ENCODE peak calls at places on chromosomes 2 and 18, in seven cellular contexts. Y, J, D, U, C, B and F are unnamed samples.

GRCh38 chr2:32485399-32485798 is 128.6 kb downstream of the BIRC6 start:
- DNase-seq in Y (peak), J (no peak), D (no peak), U (no peak), C (no peak), B (no peak), F (no peak)

GRCh38 chr2:215793747-215794595 is 219.4 kb downstream of the MREG start:
- DNase-seq in Y (peak), J (peak), D (no peak), U (peak), C (no peak), B (no peak), F (no peak)

GRCh38 chr2:10894264-10894935 is 17.3 kb upstream of the KCNF1 start:
- DNase-seq in Y (no peak), J (no peak), D (peak), U (no peak), C (no peak), B (no peak), F (no peak)

GRCh38 chr2:29223851-29224692 is 108.9 kb downstream of the CLIP4 start:
- DNase-seq in Y (peak), J (no peak), D (no peak), U (peak), C (no peak), B (no peak), F (no peak)

GRCh38 chr2:69917854-69918253 is 2.9 kb downstream of the MXD1 start:
- DNase-seq in Y (peak), J (no peak), D (no peak), U (peak), C (no peak), B (no peak), F (no peak)

GRCh38 chr2:79717364-79718007 is 204.6 kb downstream of the CTNNA2 start:
- DNase-seq in Y (peak), J (peak), D (peak), U (peak), C (no peak), B (no peak), F (peak)

GRCh38 chr2:148720501-148720998 is 76.0 kb downstream of the EPC2 start:
- DNase-seq in Y (peak), J (no peak), D (no peak), U (no peak), C (no peak), B (no peak), F (no peak)

GRCh38 chr2:3117650-3118216 is 259.9 kb downstream of the EIPR1 start:
- DNase-seq in Y (no peak), J (no peak), D (no peak), U (no peak), C (no peak), B (peak), F (no peak)

GRCh38 chr2:236570081-236570979 is 705 bp downstream of the ACKR3 start:
- DNase-seq in Y (no peak), J (no peak), D (peak), U (peak), C (no peak), B (no peak), F (no peak)

GRCh38 chr2:136238214-136238551 is 120.2 kb upstream of the CXCR4 start:
- DNase-seq in Y (no peak), J (no peak), D (no peak), U (no peak), C (no peak), B (no peak), F (no peak)

GRCh38 chr2:65640793-65641103 is 208.3 kb upstream of the SPRED2 start:
- DNase-seq in Y (no peak), J (no peak), D (no peak), U (no peak), C (no peak), B (no peak), F (no peak)

GRCh38 chr2:84735383-84735782 is 145.5 kb downstream of the TRABD2A start:
- DNase-seq in Y (peak), J (no peak), D (no peak), U (no peak), C (no peak), B (no peak), F (no peak)

GRCh38 chr2:120678251-120678650 is 57.4 kb upstream of the GLI2 start:
- DNase-seq in Y (peak), J (peak), D (no peak), U (no peak), C (no peak), B (no peak), F (no peak)

DNA sequence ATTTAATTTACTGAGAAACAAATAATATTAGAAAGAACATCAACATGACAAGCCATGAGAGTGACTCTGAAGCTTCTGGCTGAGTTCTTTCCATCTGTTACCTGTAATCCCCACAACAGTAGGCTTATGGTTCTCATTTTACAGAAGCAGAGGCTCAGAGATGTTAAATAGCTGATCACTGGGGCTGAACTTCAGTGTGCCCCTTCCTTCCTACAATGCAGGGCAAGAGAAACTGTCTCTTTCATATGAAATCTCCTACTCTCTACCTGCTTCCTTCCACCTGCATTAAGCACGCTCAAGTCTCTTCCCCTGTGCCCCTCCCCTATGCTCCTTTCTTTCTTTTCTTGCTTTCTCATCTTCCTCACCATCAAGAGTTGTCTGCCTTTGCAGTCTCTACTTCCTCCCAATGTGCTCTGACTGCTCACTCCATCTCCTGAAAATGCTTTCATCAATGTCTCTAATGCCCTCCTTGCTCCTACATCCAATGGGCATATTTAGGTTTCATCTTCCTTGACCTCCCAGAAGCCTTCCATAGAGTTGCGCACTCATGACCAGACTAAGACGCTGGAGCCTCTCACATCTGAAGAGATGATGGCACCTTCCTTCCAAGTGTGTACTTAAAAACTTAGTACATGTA is 23.7 kb downstream of the APOB start:
- DNase-seq in Y (no peak), J (no peak), D (no peak), U (no peak), C (no peak), B (no peak), F (no peak)
- H2AK5ac ChIP-seq in Y (no peak), J (no peak), D (no peak), U (no peak), C (no peak), B (no peak), F (no peak)

DNA sequence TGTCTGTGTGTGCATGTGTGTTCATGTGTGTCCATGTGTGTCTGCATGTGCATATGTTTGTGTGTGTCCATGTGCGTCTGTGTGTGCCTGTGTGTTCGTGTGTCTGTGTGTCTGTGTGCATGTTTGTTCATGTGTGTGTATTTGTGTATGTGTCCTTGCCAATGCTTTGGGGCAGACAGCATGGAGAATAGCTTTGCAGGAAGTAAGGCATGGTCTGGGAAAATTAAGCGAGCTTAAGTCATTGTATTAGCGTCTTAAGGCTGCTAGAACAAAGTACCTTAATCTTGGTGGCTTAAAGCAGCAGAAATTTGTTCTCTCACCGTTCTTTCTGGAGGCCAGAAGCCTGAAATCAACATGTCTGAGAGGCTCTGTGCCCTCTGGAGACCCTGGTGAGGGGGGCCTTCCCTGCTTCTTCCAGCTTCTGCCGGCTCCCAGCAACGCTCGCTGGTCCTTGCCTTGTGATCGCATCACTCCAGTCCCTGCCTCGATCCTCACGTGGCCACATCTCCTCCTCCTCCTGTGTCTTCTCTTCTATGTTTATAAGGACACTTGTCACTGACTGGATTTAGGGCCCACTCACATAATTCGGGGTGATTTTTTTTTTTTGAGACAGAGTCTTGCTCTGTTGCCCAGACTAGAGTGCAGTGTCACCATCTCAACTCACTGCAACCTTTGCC is 3.8 kb downstream of the NEU2 start:
- DNase-seq in Y (no peak), J (no peak), D (no peak), U (no peak), C (no peak), B (no peak), F (no peak)
- H2AK5ac ChIP-seq in Y (no peak), J (no peak), D (no peak), U (no peak), C (no peak), B (peak), F (no peak)

GRCh38 chr2:19072161-19072560 is 286.3 kb downstream of the OSR1 start:
- DNase-seq in Y (no peak), J (no peak), D (no peak), U (no peak), C (no peak), B (no peak), F (no peak)

GRCh38 chr2:19068206-19068605 is 290.2 kb downstream of the OSR1 start:
- DNase-seq in Y (no peak), J (no peak), D (no peak), U (no peak), C (no peak), B (no peak), F (no peak)

GRCh38 chr2:19073522-19073921 is 284.9 kb downstream of the OSR1 start:
- DNase-seq in Y (peak), J (peak), D (peak), U (peak), C (no peak), B (peak), F (peak)

GRCh38 chr2:19070866-19071265 is 287.6 kb downstream of the OSR1 start:
- DNase-seq in Y (peak), J (no peak), D (no peak), U (no peak), C (no peak), B (no peak), F (no peak)
- H2AK5ac ChIP-seq in Y (no peak), J (no peak), D (no peak), U (no peak), C (no peak), B (no peak), F (no peak)

GRCh38 chr2:52342458-52342857 is 1310.5 kb upstream of the NRXN1 start:
- DNase-seq in Y (peak), J (no peak), D (no peak), U (peak), C (no peak), B (no peak), F (no peak)
- H2AK5ac ChIP-seq in Y (no peak), J (no peak), D (no peak), U (no peak), C (no peak), B (no peak), F (no peak)

DNA sequence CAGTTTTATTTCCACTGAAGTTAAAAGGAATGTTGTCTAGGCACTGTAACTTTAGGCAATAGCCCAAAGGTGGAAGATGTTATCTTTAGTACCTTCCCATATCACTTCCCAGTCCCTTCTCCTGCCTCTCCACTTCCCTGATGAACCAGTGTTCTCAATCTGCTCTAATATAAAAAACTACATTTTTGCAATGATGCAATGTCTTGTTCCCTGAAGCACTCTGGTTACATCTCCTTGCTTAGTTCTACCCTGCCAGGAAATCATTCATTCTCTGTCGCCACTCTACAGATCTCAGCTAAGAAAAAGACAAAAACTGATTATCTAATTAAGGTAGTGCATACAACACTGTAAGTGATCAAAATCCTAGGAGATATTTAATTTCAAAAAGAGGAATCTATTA is 71.3 kb downstream of the BAZ2B start:
- DNase-seq in Y (peak), J (peak), D (peak), U (no peak), C (no peak), B (no peak), F (no peak)
- H2AK5ac ChIP-seq in Y (no peak), J (no peak), D (no peak), U (no peak), C (no peak), B (no peak), F (no peak)

DNA sequence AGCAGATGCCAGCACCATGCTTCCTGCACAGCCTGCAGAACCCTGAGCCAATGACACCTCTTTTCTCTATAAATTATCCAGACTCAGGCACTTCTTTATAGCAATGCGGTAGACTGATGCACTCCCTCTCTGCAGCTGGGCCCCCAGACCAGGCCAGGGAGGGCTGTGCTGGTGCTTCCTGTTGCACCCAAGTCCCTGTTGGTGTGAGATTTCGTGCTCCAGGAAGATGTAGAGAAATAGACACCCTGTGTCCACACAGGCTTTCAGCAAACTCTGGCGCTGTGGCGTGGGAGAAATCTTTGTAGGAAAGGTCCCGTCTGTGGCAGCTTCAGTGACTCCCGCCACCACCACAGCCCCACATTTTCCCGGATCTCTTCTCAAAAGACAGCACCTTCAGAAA is 572.2 kb downstream of the GALR1 start:
- DNase-seq in Y (no peak), J (no peak), D (no peak), U (no peak), C (no peak), B (no peak), F (no peak)
- H2AK5ac ChIP-seq in Y (no peak), J (no peak), D (no peak), U (no peak), C (no peak), B (no peak), F (no peak)